ENCODE peak calls at places on chromosomes 11 and 22, in seven cellular contexts. L is DND-41, N is mesendoderm, Z is Karpas-422, K is fibroblast of lung, Q is esophagus squamous epithelium, A is PC-9. J is an unnamed sample.

GRCh38 chr11:114321621-114322257 is 25.5 kb downstream of the NNMT start:
- DNase-seq in A (no peak), Q (no peak), L (no peak), Z (no peak), K (peak; percentile 82), N (no peak), J (peak; percentile 66)

GRCh38 chr22:28021998-28022660 is 103.1 kb upstream of the PITPNB start:
- DNase-seq in L (no peak), A (no peak), N (no peak), Q (no peak), Z (no peak), K (no peak), J (no peak)

GRCh38 chr11:117327567-117328413 is at the start of gene CEP164:
- DNase-seq in A (peak; percentile 92), N (peak; percentile 99), Z (peak; percentile 95), K (peak; percentile 97), L (peak; percentile 97), Q (peak; percentile 85), J (peak; percentile 82)

GRCh38 chr11:75423721-75424120 is 9.3 kb downstream of the KLHL35 start:
- DNase-seq in A (no peak), N (no peak), L (no peak), Z (no peak), K (no peak), Q (no peak), J (no peak)

GRCh38 chr22:23501708-23502107 is 78.4 kb downstream of the IGLL1 start:
- DNase-seq in L (no peak), K (no peak), Z (no peak), N (no peak), Q (no peak), A (no peak), J (no peak)

GRCh38 chr22:32904044-32904443 is 102.5 kb downstream of the TIMP3 start:
- DNase-seq in A (peak; percentile 22), Z (peak; percentile 56), N (peak; percentile 76), K (peak; percentile 36), L (peak; percentile 22), Q (no peak), J (no peak)

GRCh38 chr22:29842740-29843139 is 4.7 kb upstream of the ASCC2 start:
- DNase-seq in L (no peak), K (peak; percentile 92), Z (no peak), N (peak; percentile 24), Q (no peak), A (peak; percentile 30), J (peak; percentile 80)

GRCh38 chr11:73399159-73400090 is 23.2 kb downstream of the RELT start:
- DNase-seq in K (no peak), Z (no peak), A (no peak), L (no peak), N (no peak), Q (no peak), J (no peak)

GRCh38 chr11:122709042-122709760 is 53.7 kb downstream of the UBASH3B start:
- DNase-seq in L (no peak), Z (no peak), N (peak; percentile 92), Q (no peak), K (peak; percentile 77), A (peak; percentile 64), J (no peak)

GRCh38 chr11:126157326-126158030 is 54.0 kb downstream of the RPUSD4 start:
- DNase-seq in Q (no peak), N (no peak), L (no peak), A (no peak), K (no peak), Z (peak; percentile 41), J (no peak)

GRCh38 chr11:1881442-1882264 is 10.0 kb downstream of the PRR33 start:
- DNase-seq in Q (no peak), K (no peak), N (no peak), A (no peak), L (no peak), Z (peak; percentile 59), J (no peak)

GRCh38 chr11:110200836-110201235 is 95.6 kb downstream of the RDX start:
- DNase-seq in A (no peak), Z (no peak), L (no peak), K (no peak), N (no peak), Q (no peak), J (no peak)
- H3K27ac ChIP-seq in A (peak overlapping the region; percentile 73), Z (no peak overlapping the region), L (no peak overlapping the region), K (no peak overlapping the region), N (no peak overlapping the region), Q (peak overlapping the region; percentile 35), J (no peak overlapping the region)

DNA sequence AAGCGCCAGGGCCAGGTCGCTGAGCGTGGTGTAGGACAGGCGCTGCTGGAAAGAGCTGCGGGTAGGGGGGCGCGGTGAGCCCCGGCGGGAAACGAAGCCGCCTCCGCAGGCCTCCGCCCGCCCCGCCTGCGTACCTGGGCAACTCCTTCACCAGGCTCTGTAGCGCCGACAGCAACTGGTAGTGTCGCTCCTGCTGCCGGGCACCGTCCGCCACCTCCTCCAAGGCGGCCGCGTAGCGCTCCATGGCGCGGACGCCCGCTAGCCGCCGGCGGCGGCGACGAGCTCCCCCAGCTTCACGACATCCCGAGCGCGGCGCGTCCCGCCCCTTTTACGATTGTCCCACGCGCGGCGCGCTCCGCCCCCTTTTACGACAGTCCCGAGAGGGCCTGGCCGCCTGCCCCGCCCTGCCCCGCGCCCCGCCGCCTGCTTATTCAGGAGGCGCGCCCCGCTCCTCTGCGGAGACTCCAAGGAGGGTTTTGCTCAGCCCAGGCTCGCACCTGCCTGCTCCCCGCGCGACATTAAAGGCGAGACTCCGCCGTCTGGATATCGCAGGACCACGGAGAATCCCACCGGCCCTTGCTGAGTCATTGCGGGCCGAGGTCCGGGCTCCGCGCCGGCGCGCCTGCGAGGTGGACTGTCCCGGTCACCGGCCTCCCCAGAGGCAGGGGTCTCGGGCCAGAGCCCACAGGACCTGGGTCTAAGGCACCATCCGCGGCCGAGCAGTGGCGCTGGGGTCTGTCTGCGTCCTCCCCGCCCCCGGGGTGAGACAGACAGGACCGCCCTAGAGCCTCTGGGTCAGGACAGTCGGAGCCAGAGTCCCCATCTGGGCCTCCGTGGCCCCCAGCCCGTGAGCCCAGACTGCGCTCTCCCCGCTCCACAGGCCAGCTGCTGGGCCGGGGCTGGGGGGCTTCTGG is at the start of gene DGCR6L:
- DNase-seq in K (peak; percentile 94), L (peak; percentile 97), Z (peak; percentile 98), N (peak; percentile 97), Q (peak; percentile 78), A (peak; percentile 91), J (peak; percentile 75)
- H3K27ac ChIP-seq in K (peak within 1 kb of the TSS; percentile 84), L (peak within 1 kb of the TSS; percentile 83), Z (no peak within 1 kb of the TSS), N (peak within 1 kb of the TSS; percentile 88), Q (peak within 1 kb of the TSS; percentile 90), A (peak within 1 kb of the TSS; percentile 45), J (peak within 1 kb of the TSS; percentile 48)

GRCh38 chr11:102600666-102601065 is 24.5 kb downstream of the MMP20 start:
- DNase-seq in N (no peak), Q (no peak), Z (no peak), L (no peak), K (no peak), A (no peak), J (no peak)
- H3K27ac ChIP-seq in N (no peak overlapping the region), Q (peak overlapping the region; percentile 81), Z (no peak overlapping the region), L (no peak overlapping the region), K (no peak overlapping the region), A (peak overlapping the region; percentile 97), J (peak overlapping the region; percentile 89)

GRCh38 chr22:35610741-35611140 is 6.4 kb downstream of the MB start:
- DNase-seq in K (no peak), N (no peak), Q (no peak), A (no peak), L (no peak), Z (no peak), J (no peak)
- H3K27ac ChIP-seq in K (no peak overlapping the region), N (no peak overlapping the region), Q (no peak overlapping the region), A (peak overlapping the region; percentile 79), L (no peak overlapping the region), Z (no peak overlapping the region), J (no peak overlapping the region)

GRCh38 chr22:46750861-46751260 is 11.6 kb upstream of the TBC1D22A start:
- DNase-seq in N (no peak), A (peak; percentile 66), Z (no peak), Q (no peak), K (no peak), L (no peak), J (no peak)
- H3K27ac ChIP-seq in N (no peak overlapping the region), A (peak overlapping the region; percentile 79), Z (no peak overlapping the region), Q (peak overlapping the region; percentile 50), K (no peak overlapping the region), L (no peak overlapping the region), J (no peak overlapping the region)

GRCh38 chr22:49958961-49959781 is 1.4 kb upstream of the PIM3 start:
- DNase-seq in N (no peak), L (no peak), A (no peak), Z (no peak), Q (no peak), K (no peak), J (no peak)
- H3K27ac ChIP-seq in N (no peak overlapping the region), L (peak overlapping the region; percentile 91), A (peak overlapping the region; percentile 66), Z (no peak overlapping the region), Q (peak overlapping the region; percentile 100), K (no peak overlapping the region), J (peak overlapping the region; percentile 90)

GRCh38 chr22:21951931-21952465 is 650 bp downstream of the PPM1F start:
- DNase-seq in N (peak; percentile 53), L (no peak), Q (no peak), Z (peak; percentile 75), A (peak; percentile 54), K (peak; percentile 36), J (no peak)

GRCh38 chr22:21949569-21949918 is 3.1 kb downstream of the PPM1F start:
- DNase-seq in K (no peak), A (no peak), Z (no peak), Q (no peak), L (no peak), N (no peak), J (no peak)

GRCh38 chr22:21952586-21953571 is at the start of gene PPM1F:
- DNase-seq in L (peak; percentile 88), N (peak; percentile 79), Q (peak; percentile 28), A (peak; percentile 83), Z (peak; percentile 94), K (peak; percentile 61), J (no peak)

GRCh38 chr22:21949948-21950347 is 2.7 kb downstream of the PPM1F start:
- DNase-seq in Z (no peak), L (no peak), Q (no peak), K (no peak), N (no peak), A (no peak), J (no peak)

GRCh38 chr22:21951062-21951461 is 1.6 kb downstream of the PPM1F start:
- DNase-seq in N (no peak), Z (no peak), A (no peak), Q (no peak), L (no peak), K (no peak), J (no peak)
- H3K27ac ChIP-seq in N (no peak overlapping the region), Z (no peak overlapping the region), A (no peak overlapping the region), Q (peak overlapping the region; percentile 89), L (no peak overlapping the region), K (no peak overlapping the region), J (no peak overlapping the region)

GRCh38 chr22:31625257-31625640 is 36.8 kb downstream of the PISD start:
- DNase-seq in L (no peak), A (no peak), N (no peak), Q (no peak), K (no peak), Z (no peak), J (no peak)
- H3K27ac ChIP-seq in L (no peak overlapping the region), A (no peak overlapping the region), N (no peak overlapping the region), Q (peak overlapping the region; percentile 49), K (no peak overlapping the region), Z (no peak overlapping the region), J (no peak overlapping the region)

J was measured in epithelial cell of prostate.